ENCODE peak calls at places on chromosome 12, in eight cellular contexts. G is psoas muscle, W is A549, O is HFF-Myc, T is DND-41, F is PC-3, V is ovary, M is stomach. Q is an unnamed sample.

GRCh38 chr12:49040364-49040855 is 20.2 kb downstream of the KMT2D start:
- DNase-seq in G (no peak), W (no peak), V (peak; percentile 20), T (no peak), F (no peak), O (no peak), M (no peak), Q (no peak)

GRCh38 chr12:59403259-59403932 is 192.4 kb upstream of the SLC16A7 start:
- DNase-seq in G (no peak), M (peak; percentile 40), V (no peak), F (peak; percentile 77), O (peak; percentile 63), W (peak; percentile 59), T (peak; percentile 53), Q (peak; percentile 8)

GRCh38 chr12:75630091-75630490 is 118.7 kb upstream of the KRR1 start:
- DNase-seq in M (no peak), V (no peak), O (no peak), G (no peak), W (no peak), T (no peak), F (no peak), Q (no peak)

GRCh38 chr12:15234508-15234907 is 13.3 kb upstream of the RERG start:
- DNase-seq in T (no peak), G (peak; percentile 35), W (no peak), V (no peak), F (no peak), O (no peak), M (no peak), Q (no peak)

GRCh38 chr12:39587247-39587646 is 32.4 kb downstream of the ABCD2 start:
- DNase-seq in W (peak; percentile 18), V (no peak), F (peak; percentile 45), O (no peak), T (no peak), M (no peak), G (no peak), Q (no peak)

GRCh38 chr12:108907861-108908302 is 28.0 kb downstream of the DAO start:
- DNase-seq in M (no peak), T (no peak), V (no peak), G (no peak), F (peak; percentile 55), O (no peak), W (peak; percentile 68), Q (no peak)

GRCh38 chr12:14771651-14772137 is 31.6 kb downstream of the WBP11 start:
- DNase-seq in W (peak; percentile 27), M (no peak), T (peak; percentile 71), O (no peak), F (no peak), V (no peak), G (no peak), Q (peak; percentile 82)

GRCh38 chr12:127620956-127621355 is 646.0 kb upstream of the TMEM132C start:
- DNase-seq in T (no peak), V (no peak), O (no peak), G (no peak), M (no peak), W (no peak), F (no peak), Q (no peak)

GRCh38 chr12:43370299-43370698 is 181.7 kb downstream of the ADAMTS20 start:
- DNase-seq in T (no peak), G (no peak), V (no peak), F (peak; percentile 94), W (peak; percentile 17), M (no peak), O (no peak), Q (no peak)

GRCh38 chr12:44876554-44877275 is 600 bp upstream of the NELL2 start:
- DNase-seq in G (peak; percentile 45), M (no peak), F (peak; percentile 17), W (peak; percentile 33), T (no peak), O (no peak), V (no peak), Q (peak; percentile 51)

DNA sequence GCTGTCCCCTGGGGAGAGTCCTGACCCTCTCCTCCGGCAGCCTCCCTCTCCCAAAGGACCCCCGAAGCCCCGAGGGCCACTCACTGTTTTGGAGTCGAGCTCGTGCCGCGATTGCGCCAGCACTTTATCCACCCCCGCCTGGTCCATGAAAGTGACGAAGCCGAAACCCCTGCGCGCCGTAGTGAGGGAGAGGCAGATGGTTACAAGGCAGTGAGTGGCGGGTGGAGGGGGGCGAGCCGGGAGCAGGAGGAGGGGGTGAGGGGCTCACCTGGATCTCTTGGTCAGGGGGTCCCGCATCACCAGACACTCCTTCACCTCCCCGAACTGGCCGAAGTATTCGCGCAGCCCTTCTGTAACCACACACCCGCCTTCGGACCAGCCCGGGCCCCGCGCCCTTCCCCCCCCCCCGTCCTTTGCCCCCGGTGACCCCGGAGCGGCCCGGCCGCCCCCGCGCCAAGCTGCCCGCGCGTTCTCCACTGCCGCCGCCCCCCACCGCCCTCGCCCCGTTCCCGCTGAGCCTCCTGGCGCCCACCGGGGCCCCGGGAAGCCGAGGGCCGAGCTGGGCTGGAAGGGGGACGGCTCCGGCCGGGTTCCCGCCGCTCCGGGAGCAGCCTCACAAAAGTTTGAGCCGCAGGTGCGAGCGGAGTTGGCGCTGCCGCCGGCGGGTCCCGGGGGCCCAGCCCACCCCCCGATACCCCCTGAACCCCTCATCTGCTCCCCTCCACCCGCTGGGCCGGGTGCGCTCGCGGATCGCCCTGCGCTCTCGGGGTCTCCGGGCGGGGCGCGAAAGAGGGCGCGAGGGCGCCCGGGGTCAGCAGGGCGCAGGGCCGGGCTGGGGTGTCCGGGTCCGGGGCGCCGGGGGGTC is 808 bp downstream of the MSI1 start:
- DNase-seq in T (no peak), F (no peak), V (peak; percentile 33), G (no peak), W (no peak), M (no peak), O (no peak), Q (no peak)
- H3K4me3 ChIP-seq in T (no peak overlapping the region), F (no peak overlapping the region), V (peak overlapping the region; percentile 41), G (peak overlapping the region; percentile 63), W (peak overlapping the region; percentile 53), M (peak overlapping the region; percentile 70), O (peak overlapping the region; percentile 25), Q (no peak overlapping the region)

DNA sequence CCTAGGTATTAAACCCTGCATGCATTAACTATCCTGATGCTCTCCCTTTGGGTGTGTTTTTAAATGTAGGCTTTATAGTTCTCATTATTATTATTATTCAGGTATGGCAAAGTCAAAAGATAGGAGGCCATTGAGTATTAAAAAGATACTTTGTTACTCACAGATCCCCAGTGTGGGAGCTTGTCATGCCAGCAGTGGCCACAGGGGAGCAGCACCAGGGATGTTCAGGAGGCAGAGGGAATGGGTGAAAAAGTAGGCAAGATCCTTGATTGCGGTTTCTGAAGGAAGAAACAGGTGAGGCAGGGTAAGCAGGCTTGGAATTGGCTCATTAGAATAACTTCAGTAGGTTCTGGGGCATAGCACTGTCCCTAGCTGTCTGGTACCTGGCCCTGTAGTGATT is 382.2 kb downstream of the MED13L start:
- DNase-seq in W (peak; percentile 37), T (peak; percentile 8), V (no peak), F (peak; percentile 36), G (no peak), O (no peak), M (no peak), Q (no peak)
- TF ChIP-seq CTCF in W (peak; percentile 24), T (peak; percentile 57), V (no peak), F (peak; percentile 58), G (peak; percentile 7), O (peak; percentile 60), M (no peak), Q (no peak)

GRCh38 chr12:54998958-54999510 is 14.5 kb upstream of the TESPA1 start:
- DNase-seq in M (no peak), V (no peak), W (no peak), F (peak; percentile 5), O (no peak), T (no peak), G (no peak), Q (no peak)

GRCh38 chr12:55001198-55001827 is 16.8 kb upstream of the TESPA1 start:
- DNase-seq in G (no peak), F (no peak), T (no peak), W (no peak), O (no peak), V (no peak), M (no peak), Q (no peak)

GRCh38 chr12:54996235-54996634 is 11.7 kb upstream of the TESPA1 start:
- DNase-seq in M (no peak), T (no peak), O (no peak), V (no peak), F (no peak), W (no peak), G (no peak), Q (no peak)

GRCh38 chr12:55002355-55002754 is 17.4 kb upstream of the NEUROD4 start:
- DNase-seq in V (no peak), F (no peak), W (no peak), T (no peak), G (no peak), O (no peak), M (no peak), Q (no peak)

DNA sequence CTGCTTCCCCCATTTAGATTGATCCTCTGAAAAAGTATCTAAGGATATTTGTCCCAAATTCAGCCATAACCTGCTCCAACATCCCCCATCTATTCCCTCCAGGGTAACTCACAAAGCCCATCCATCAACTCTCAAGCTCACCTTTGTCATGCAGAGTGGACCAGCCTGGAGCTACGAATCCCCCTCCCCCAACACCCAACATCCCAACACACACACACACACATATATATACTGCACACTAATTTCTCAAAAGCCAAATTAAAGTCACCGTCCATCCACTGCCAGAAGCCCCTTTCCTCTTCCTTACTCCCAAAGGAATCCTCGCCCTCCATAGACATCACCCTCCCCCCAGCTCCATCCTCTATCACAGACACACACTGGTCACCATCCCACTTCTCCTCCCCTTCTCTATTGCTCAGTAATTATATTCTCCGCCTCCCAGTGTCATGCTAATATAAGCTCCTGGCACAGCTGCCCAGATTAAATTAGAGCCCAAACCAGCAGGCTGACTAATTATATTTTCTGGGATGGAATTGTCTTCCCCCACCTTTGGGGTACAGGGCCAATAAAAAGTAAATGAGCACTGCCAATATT is 13.4 kb upstream of the TESPA1 start:
- DNase-seq in M (no peak), W (no peak), G (no peak), O (no peak), V (no peak), F (no peak), T (no peak), Q (no peak)
- H3K4me3 ChIP-seq in M (no peak overlapping the region), W (no peak overlapping the region), G (no peak overlapping the region), O (no peak overlapping the region), V (no peak overlapping the region), F (no peak overlapping the region), T (no peak overlapping the region), Q (no peak overlapping the region)

DNA sequence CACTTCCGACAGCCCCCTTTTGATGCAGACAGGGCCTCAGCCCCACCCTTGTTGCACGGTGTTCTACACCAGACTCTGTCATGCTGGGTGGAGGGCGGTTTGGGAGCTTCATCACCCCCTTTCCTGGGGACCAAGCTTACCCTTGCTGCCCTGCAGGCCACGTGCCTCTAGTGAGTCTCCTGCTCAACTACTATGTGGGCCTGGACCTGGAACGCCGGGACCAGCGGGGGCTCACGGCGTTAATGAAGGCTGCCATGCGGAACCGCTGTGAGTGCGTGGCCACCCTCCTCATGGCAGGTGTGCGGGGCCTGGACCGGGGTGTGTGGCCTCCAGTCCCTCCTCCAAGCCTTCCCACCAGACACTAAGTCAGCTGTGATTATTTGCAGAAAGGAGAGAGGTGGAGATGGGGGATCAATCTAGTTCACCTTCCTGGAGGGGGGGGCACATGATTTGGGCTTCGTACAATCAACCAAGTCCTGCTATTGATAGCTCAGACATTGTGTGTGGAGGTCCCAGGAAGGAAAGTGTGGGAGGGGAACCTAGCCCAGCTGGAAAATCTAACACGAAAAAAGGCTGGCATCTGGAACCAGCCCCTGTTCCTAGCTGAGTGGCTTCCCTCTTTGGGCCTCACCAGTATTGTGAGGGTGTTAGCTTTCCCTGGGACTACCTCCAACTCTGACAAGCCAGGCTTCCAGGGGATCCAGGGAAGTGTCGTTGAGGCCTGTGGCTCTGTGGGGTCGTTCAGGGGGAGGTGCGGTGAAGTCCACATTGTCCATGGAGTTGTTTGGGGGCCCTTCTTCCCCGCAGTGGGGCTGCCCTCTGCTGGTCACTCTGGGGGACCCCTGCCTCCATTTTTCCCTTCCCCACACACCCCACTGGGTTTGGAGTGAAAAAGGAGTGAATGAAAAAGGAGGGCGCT is 1.6 kb downstream of the ANKRD33 start:
- DNase-seq in G (no peak), F (no peak), M (no peak), T (no peak), O (no peak), V (no peak), W (no peak), Q (no peak)
- TF ChIP-seq CTCF in G (no peak), F (peak; percentile 40), M (no peak), T (no peak), O (peak; percentile 21), V (no peak), W (peak; percentile 25), Q (no peak)